ENCODE peak calls at places on chromosomes 6 and 20, in seven cellular contexts. L is Peyer's patch, C is stomach, O is AG04450, Q is spleen, Z is left ventricle myocardium inferior, E is IMR-90. G is an unnamed sample.

GRCh38 chr6:108626777-108627176 is 66.1 kb downstream of the FOXO3 start:
- DNase-seq in O (no peak), L (no peak), C (no peak), E (no peak), Q (no peak), Z (no peak), G (no peak)

GRCh38 chr20:48733296-48733790 is 94.5 kb downstream of the PREX1 start:
- DNase-seq in Z (no peak), L (no peak), O (no peak), C (no peak), E (peak; percentile 4), Q (no peak), G (no peak)

GRCh38 chr6:9699890-9700289 is 715.0 kb downstream of the TFAP2A start:
- DNase-seq in L (no peak), Z (no peak), O (no peak), E (no peak), C (no peak), Q (no peak), G (no peak)

GRCh38 chr6:165059032-165059431 is 250.4 kb downstream of the C6orf118 start:
- DNase-seq in Z (no peak), C (no peak), Q (no peak), E (no peak), O (no peak), L (no peak), G (no peak)

GRCh38 chr6:12594541-12594893 is 122.0 kb upstream of the PHACTR1 start:
- DNase-seq in C (no peak), O (no peak), E (no peak), Z (no peak), L (no peak), Q (no peak), G (no peak)

GRCh38 chr20:42494290-42494689 is 695.4 kb downstream of the PTPRT start:
- DNase-seq in Z (no peak), C (no peak), Q (no peak), L (no peak), E (no peak), O (no peak), G (no peak)

GRCh38 chr6:158040051-158040803 is 58.6 kb downstream of the SYNJ2 start:
- DNase-seq in O (peak; percentile 97), C (no peak), Z (no peak), E (peak; percentile 100), Q (no peak), L (no peak), G (no peak)

GRCh38 chr6:146244630-146245143 is 215.8 kb downstream of the GRM1 start:
- DNase-seq in E (no peak), Q (no peak), L (no peak), O (no peak), C (no peak), Z (no peak), G (no peak)

GRCh38 chr6:131379951-131380350 is 193.1 kb upstream of the ARG1 start:
- DNase-seq in L (no peak), O (peak; percentile 8), Z (no peak), Q (no peak), C (no peak), E (peak; percentile 61), G (no peak)

GRCh38 chr20:12847862-12848261 is 160.9 kb upstream of the SPTLC3 start:
- DNase-seq in C (no peak), Q (no peak), L (no peak), Z (no peak), O (no peak), E (no peak), G (no peak)

GRCh38 chr6:33950891-33951889 is 147.4 kb upstream of the MLN start:
- DNase-seq in E (no peak), Q (peak; percentile 50), C (no peak), Z (no peak), O (no peak), L (no peak), G (no peak)

GRCh38 chr6:167409078-167409477 is 84.2 kb downstream of the TTLL2 start:
- DNase-seq in E (no peak), L (no peak), O (no peak), Z (no peak), C (no peak), Q (no peak), G (peak; percentile 91)

GRCh38 chr20:3405696-3406358 is 1.6 kb downstream of the DNAAF9 start:
- DNase-seq in Q (no peak), O (no peak), L (no peak), Z (no peak), E (no peak), C (no peak), G (no peak)

GRCh38 chr6:39263299-39264037 is 34.2 kb upstream of the KCNK5 start:
- DNase-seq in C (no peak), L (no peak), E (no peak), Z (no peak), O (no peak), Q (no peak), G (no peak)

GRCh38 chr6:43499028-43499815 is 10.9 kb downstream of the LRRC73 start:
- DNase-seq in O (no peak), E (no peak), Q (no peak), C (no peak), L (no peak), Z (no peak), G (no peak)

GRCh38 chr6:22499815-22500214 is 69.6 kb upstream of the HDGFL1 start:
- DNase-seq in L (no peak), Z (no peak), O (no peak), E (no peak), Q (no peak), C (no peak), G (no peak)

GRCh38 chr20:52974155-52974554 is 2.0 kb downstream of the TSHZ2 start:
- DNase-seq in E (no peak), O (no peak), L (no peak), Z (no peak), C (no peak), Q (no peak), G (no peak)

GRCh38 chr6:120965814-120966213 is 368.5 kb downstream of the TBC1D32 start:
- DNase-seq in Z (no peak), O (no peak), C (no peak), E (no peak), Q (no peak), L (no peak), G (no peak)

GRCh38 chr6:38459291-38459690 is 180.4 kb downstream of the BTBD9 start:
- DNase-seq in Q (no peak), O (peak; percentile 23), L (no peak), C (no peak), Z (no peak), E (peak; percentile 69), G (no peak)

GRCh38 chr6:111591901-111592461 is 13.7 kb downstream of the TRAF3IP2 start:
- DNase-seq in L (no peak), E (no peak), O (no peak), C (no peak), Z (no peak), Q (no peak), G (no peak)

DNA sequence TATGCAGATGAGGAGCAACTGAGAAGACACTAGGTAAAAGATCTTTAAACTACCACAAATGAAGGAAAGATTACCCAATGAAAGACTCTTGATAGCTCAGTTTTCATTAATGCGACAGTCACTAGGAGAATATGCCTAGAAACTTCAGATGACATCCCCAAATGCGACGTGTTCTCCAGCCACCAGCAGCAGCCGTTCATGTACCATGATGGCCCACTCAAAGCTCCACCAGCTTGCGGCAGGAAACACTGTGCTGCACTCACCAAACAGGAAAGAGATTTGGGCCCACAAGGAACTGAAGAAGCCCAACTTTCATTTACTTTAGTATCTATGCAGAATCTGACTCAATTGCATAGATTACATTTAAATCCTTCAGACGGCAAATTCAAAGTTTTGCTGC is 7.5 kb downstream of the DIDO1 start:
- DNase-seq in Z (no peak), Q (no peak), O (no peak), E (no peak), C (no peak), L (no peak), G (no peak)
- H3K4me3 ChIP-seq in Z (no peak overlapping the region), Q (peak overlapping the region; percentile 12), O (no peak overlapping the region), E (no peak overlapping the region), C (peak overlapping the region; percentile 18), L (no peak overlapping the region), G (no peak overlapping the region)

GRCh38 chr6:133551847-133552331 is 310.7 kb downstream of the EYA4 start:
- DNase-seq in E (peak; percentile 100), Q (no peak), L (no peak), O (peak; percentile 99), C (no peak), Z (peak; percentile 28), G (no peak)

GRCh38 chr6:133549252-133549925 is 308.2 kb downstream of the EYA4 start:
- DNase-seq in L (no peak), Z (no peak), E (no peak), O (no peak), C (no peak), Q (no peak), G (no peak)

GRCh38 chr6:133553652-133554051 is 312.5 kb downstream of the EYA4 start:
- DNase-seq in L (no peak), Z (no peak), E (peak; percentile 79), O (peak; percentile 56), C (peak; percentile 54), Q (no peak), G (no peak)

GRCh38 chr6:133550026-133550425 is 308.9 kb downstream of the EYA4 start:
- DNase-seq in Z (no peak), L (no peak), Q (no peak), O (no peak), C (no peak), E (no peak), G (no peak)

GRCh38 chr6:133551436-133551835 is 310.3 kb downstream of the EYA4 start:
- DNase-seq in Z (no peak), O (no peak), Q (no peak), L (no peak), E (peak; percentile 70), C (no peak), G (no peak)
- TF ChIP-seq CTCF in Z (no peak), O (peak; percentile 42), Q (no peak), L (no peak), E (peak; percentile 42), C (no peak), G (no peak)

DNA sequence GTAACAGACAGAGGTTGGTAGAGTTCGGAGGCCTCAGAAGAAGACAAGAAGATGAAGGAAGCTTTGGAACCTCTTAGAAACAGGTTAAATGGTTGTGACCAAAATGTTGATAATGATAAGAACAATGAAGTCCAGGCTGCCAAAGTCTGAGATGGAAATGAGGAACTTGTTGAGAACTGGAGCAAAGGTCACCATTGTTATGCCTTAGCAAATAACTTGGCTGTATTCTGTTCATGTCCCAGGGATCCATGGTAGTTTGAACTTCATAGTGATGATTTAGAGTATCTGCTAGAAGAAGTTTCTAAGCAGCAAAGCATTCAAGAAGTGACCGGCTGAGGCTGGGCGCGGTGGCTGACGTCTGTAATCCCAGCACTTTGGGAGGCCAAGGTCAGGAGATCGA is 11.1 kb upstream of the LSM14B start:
- DNase-seq in L (no peak), E (no peak), Q (no peak), O (no peak), C (no peak), Z (no peak), G (no peak)
- H3K9me3 ChIP-seq in L (peaks cover 56% of the 10 kb centered on the region), E (peaks cover 44% of the 10 kb centered on the region), Q (peaks cover 99% of the 10 kb centered on the region), O (peaks cover 69% of the 10 kb centered on the region), C (peaks cover 27% of the 10 kb centered on the region), Z (peaks cover 73% of the 10 kb centered on the region), G (peaks cover 15% of the 10 kb centered on the region)

GRCh38 chr20:57247292-57247975 is 19.0 kb downstream of the BMP7 start:
- DNase-seq in C (no peak), Z (no peak), O (no peak), Q (no peak), E (no peak), L (no peak), G (no peak)
- H3K4me3 ChIP-seq in C (no peak overlapping the region), Z (no peak overlapping the region), O (no peak overlapping the region), Q (no peak overlapping the region), E (no peak overlapping the region), L (no peak overlapping the region), G (no peak overlapping the region)

G was measured in vagina.